ENCODE peak calls at places on chromosomes 6 and 20, in ten cellular contexts. One of them, this sample, is unnamed.

GRCh38 chr6:74075323-74075722 is 379.3 kb downstream of the CD109 start:
- DNase-seq in ovary: no peak
- DNase-seq in cardiac muscle cell: no peak
- DNase-seq in RWPE1: no peak
- DNase-seq in epithelial cell of esophagus: peak
- DNase-seq in GM10248: no peak
- DNase-seq in B cell: no peak
- DNase-seq in foreskin fibroblast: peak
- DNase-seq in activated B cell treated with CpG ODN at 0.5 μM for 24 hours: no peak
- DNase-seq in left ventricle myocardium inferior: peak
- DNase-seq in this sample: no peak

GRCh38 chr6:3797231-3798200 is 46.0 kb upstream of the PXDC1 start:
- DNase-seq in ovary: no peak
- DNase-seq in cardiac muscle cell: no peak
- DNase-seq in RWPE1: peak
- DNase-seq in epithelial cell of esophagus: peak
- DNase-seq in GM10248: no peak
- DNase-seq in B cell: no peak
- DNase-seq in foreskin fibroblast: peak
- DNase-seq in activated B cell treated with CpG ODN at 0.5 μM for 24 hours: no peak
- DNase-seq in left ventricle myocardium inferior: no peak
- DNase-seq in this sample: no peak

GRCh38 chr6:1312193-1312443 is 220 bp downstream of the FOXQ1 start:
- DNase-seq in ovary: no peak
- DNase-seq in cardiac muscle cell: no peak
- DNase-seq in RWPE1: no peak
- DNase-seq in epithelial cell of esophagus: peak
- DNase-seq in GM10248: no peak
- DNase-seq in B cell: no peak
- DNase-seq in foreskin fibroblast: no peak
- DNase-seq in activated B cell treated with CpG ODN at 0.5 μM for 24 hours: no peak
- DNase-seq in left ventricle myocardium inferior: no peak
- DNase-seq in this sample: no peak

GRCh38 chr6:18997375-18997826 is 610.3 kb downstream of the RNF144B start:
- DNase-seq in ovary: no peak
- DNase-seq in cardiac muscle cell: peak
- DNase-seq in RWPE1: peak
- DNase-seq in epithelial cell of esophagus: peak
- DNase-seq in GM10248: peak
- DNase-seq in B cell: no peak
- DNase-seq in foreskin fibroblast: peak
- DNase-seq in activated B cell treated with CpG ODN at 0.5 μM for 24 hours: no peak
- DNase-seq in left ventricle myocardium inferior: no peak
- DNase-seq in this sample: no peak

GRCh38 chr20:34536798-34537394 is 20.7 kb downstream of the DYNLRB1 start:
- DNase-seq in ovary: peak
- DNase-seq in cardiac muscle cell: peak
- DNase-seq in RWPE1: no peak
- DNase-seq in epithelial cell of esophagus: peak
- DNase-seq in GM10248: no peak
- DNase-seq in B cell: no peak
- DNase-seq in foreskin fibroblast: peak
- DNase-seq in activated B cell treated with CpG ODN at 0.5 μM for 24 hours: no peak
- DNase-seq in left ventricle myocardium inferior: peak
- DNase-seq in this sample: no peak

GRCh38 chr6:136791296-136792065 is 796 bp downstream of the MAP3K5 start:
- DNase-seq in ovary: peak
- DNase-seq in cardiac muscle cell: peak
- DNase-seq in RWPE1: no peak
- DNase-seq in epithelial cell of esophagus: peak
- DNase-seq in GM10248: peak
- DNase-seq in B cell: peak
- DNase-seq in foreskin fibroblast: peak
- DNase-seq in activated B cell treated with CpG ODN at 0.5 μM for 24 hours: peak
- DNase-seq in left ventricle myocardium inferior: peak
- DNase-seq in this sample: no peak

GRCh38 chr6:25519856-25520255 is 132.2 kb upstream of the SCGN start:
- DNase-seq in ovary: no peak
- DNase-seq in cardiac muscle cell: no peak
- DNase-seq in RWPE1: no peak
- DNase-seq in epithelial cell of esophagus: no peak
- DNase-seq in GM10248: no peak
- DNase-seq in B cell: no peak
- DNase-seq in foreskin fibroblast: no peak
- DNase-seq in activated B cell treated with CpG ODN at 0.5 μM for 24 hours: no peak
- DNase-seq in left ventricle myocardium inferior: no peak
- DNase-seq in this sample: no peak

GRCh38 chr6:8195040-8195713 is 92.8 kb upstream of the EEF1E1 start:
- DNase-seq in ovary: no peak
- DNase-seq in cardiac muscle cell: peak
- DNase-seq in RWPE1: no peak
- DNase-seq in epithelial cell of esophagus: no peak
- DNase-seq in GM10248: no peak
- DNase-seq in B cell: no peak
- DNase-seq in foreskin fibroblast: no peak
- DNase-seq in activated B cell treated with CpG ODN at 0.5 μM for 24 hours: no peak
- DNase-seq in left ventricle myocardium inferior: no peak
- DNase-seq in this sample: no peak

GRCh38 chr6:27866370-27867050 is 45.7 kb downstream of the OR2B2 start:
- DNase-seq in ovary: no peak
- DNase-seq in cardiac muscle cell: peak
- DNase-seq in RWPE1: peak
- DNase-seq in epithelial cell of esophagus: peak
- DNase-seq in GM10248: peak
- DNase-seq in B cell: peak
- DNase-seq in foreskin fibroblast: peak
- DNase-seq in activated B cell treated with CpG ODN at 0.5 μM for 24 hours: peak
- DNase-seq in left ventricle myocardium inferior: no peak
- DNase-seq in this sample: no peak

GRCh38 chr20:25476106-25477105 is 68.9 kb downstream of the GINS1 start:
- DNase-seq in ovary: no peak
- DNase-seq in cardiac muscle cell: no peak
- DNase-seq in RWPE1: no peak
- DNase-seq in epithelial cell of esophagus: no peak
- DNase-seq in GM10248: no peak
- DNase-seq in B cell: no peak
- DNase-seq in foreskin fibroblast: no peak
- DNase-seq in activated B cell treated with CpG ODN at 0.5 μM for 24 hours: no peak
- DNase-seq in left ventricle myocardium inferior: no peak
- DNase-seq in this sample: no peak

GRCh38 chr6:146100776-146101175 is 71.9 kb downstream of the GRM1 start:
- DNase-seq in ovary: no peak
- DNase-seq in cardiac muscle cell: no peak
- DNase-seq in RWPE1: no peak
- DNase-seq in epithelial cell of esophagus: no peak
- DNase-seq in GM10248: no peak
- DNase-seq in B cell: no peak
- DNase-seq in foreskin fibroblast: no peak
- DNase-seq in activated B cell treated with CpG ODN at 0.5 μM for 24 hours: no peak
- DNase-seq in left ventricle myocardium inferior: no peak
- DNase-seq in this sample: no peak
- TF ChIP-seq CTCF in ovary: no peak
- TF ChIP-seq CTCF in cardiac muscle cell: no peak
- TF ChIP-seq CTCF in RWPE1: no peak
- TF ChIP-seq CTCF in epithelial cell of esophagus: no peak
- TF ChIP-seq CTCF in GM10248: no peak
- TF ChIP-seq CTCF in B cell: no peak
- TF ChIP-seq CTCF in foreskin fibroblast: no peak
- TF ChIP-seq CTCF in activated B cell treated with CpG ODN at 0.5 μM for 24 hours: no peak
- TF ChIP-seq CTCF in left ventricle myocardium inferior: no peak
- TF ChIP-seq CTCF in this sample: no peak

GRCh38 chr20:32762754-32763201 is 593 bp downstream of the DNMT3B start:
- DNase-seq in ovary: peak
- DNase-seq in cardiac muscle cell: peak
- DNase-seq in RWPE1: no peak
- DNase-seq in epithelial cell of esophagus: no peak
- DNase-seq in GM10248: no peak
- DNase-seq in B cell: no peak
- DNase-seq in foreskin fibroblast: peak
- DNase-seq in activated B cell treated with CpG ODN at 0.5 μM for 24 hours: no peak
- DNase-seq in left ventricle myocardium inferior: no peak
- DNase-seq in this sample: no peak

GRCh38 chr20:32764000-32764960 is 2.1 kb downstream of the DNMT3B start:
- DNase-seq in ovary: no peak
- DNase-seq in cardiac muscle cell: no peak
- DNase-seq in RWPE1: no peak
- DNase-seq in epithelial cell of esophagus: no peak
- DNase-seq in GM10248: no peak
- DNase-seq in B cell: no peak
- DNase-seq in foreskin fibroblast: no peak
- DNase-seq in activated B cell treated with CpG ODN at 0.5 μM for 24 hours: no peak
- DNase-seq in left ventricle myocardium inferior: no peak
- DNase-seq in this sample: no peak

GRCh38 chr20:32761417-32761830 is 761 bp upstream of the DNMT3B start:
- DNase-seq in ovary: no peak
- DNase-seq in cardiac muscle cell: no peak
- DNase-seq in RWPE1: no peak
- DNase-seq in epithelial cell of esophagus: no peak
- DNase-seq in GM10248: no peak
- DNase-seq in B cell: no peak
- DNase-seq in foreskin fibroblast: no peak
- DNase-seq in activated B cell treated with CpG ODN at 0.5 μM for 24 hours: no peak
- DNase-seq in left ventricle myocardium inferior: no peak
- DNase-seq in this sample: no peak

GRCh38 chr20:32763202-32763999 is 1.2 kb downstream of the DNMT3B start:
- DNase-seq in ovary: no peak
- DNase-seq in cardiac muscle cell: no peak
- DNase-seq in RWPE1: no peak
- DNase-seq in epithelial cell of esophagus: no peak
- DNase-seq in GM10248: peak
- DNase-seq in B cell: no peak
- DNase-seq in foreskin fibroblast: peak
- DNase-seq in activated B cell treated with CpG ODN at 0.5 μM for 24 hours: peak
- DNase-seq in left ventricle myocardium inferior: no peak
- DNase-seq in this sample: no peak

GRCh38 chr20:32761831-32762753 is at the start of gene DNMT3B:
- DNase-seq in ovary: peak
- DNase-seq in cardiac muscle cell: peak
- DNase-seq in RWPE1: peak
- DNase-seq in epithelial cell of esophagus: peak
- DNase-seq in GM10248: peak
- DNase-seq in B cell: peak
- DNase-seq in foreskin fibroblast: peak
- DNase-seq in activated B cell treated with CpG ODN at 0.5 μM for 24 hours: peak
- DNase-seq in left ventricle myocardium inferior: peak
- DNase-seq in this sample: no peak
- TF ChIP-seq CTCF in ovary: no peak
- TF ChIP-seq CTCF in cardiac muscle cell: no peak
- TF ChIP-seq CTCF in RWPE1: no peak
- TF ChIP-seq CTCF in epithelial cell of esophagus: no peak
- TF ChIP-seq CTCF in GM10248: peak
- TF ChIP-seq CTCF in B cell: no peak
- TF ChIP-seq CTCF in foreskin fibroblast: no peak
- TF ChIP-seq CTCF in activated B cell treated with CpG ODN at 0.5 μM for 24 hours: no peak
- TF ChIP-seq CTCF in left ventricle myocardium inferior: peak
- TF ChIP-seq CTCF in this sample: no peak

DNA sequence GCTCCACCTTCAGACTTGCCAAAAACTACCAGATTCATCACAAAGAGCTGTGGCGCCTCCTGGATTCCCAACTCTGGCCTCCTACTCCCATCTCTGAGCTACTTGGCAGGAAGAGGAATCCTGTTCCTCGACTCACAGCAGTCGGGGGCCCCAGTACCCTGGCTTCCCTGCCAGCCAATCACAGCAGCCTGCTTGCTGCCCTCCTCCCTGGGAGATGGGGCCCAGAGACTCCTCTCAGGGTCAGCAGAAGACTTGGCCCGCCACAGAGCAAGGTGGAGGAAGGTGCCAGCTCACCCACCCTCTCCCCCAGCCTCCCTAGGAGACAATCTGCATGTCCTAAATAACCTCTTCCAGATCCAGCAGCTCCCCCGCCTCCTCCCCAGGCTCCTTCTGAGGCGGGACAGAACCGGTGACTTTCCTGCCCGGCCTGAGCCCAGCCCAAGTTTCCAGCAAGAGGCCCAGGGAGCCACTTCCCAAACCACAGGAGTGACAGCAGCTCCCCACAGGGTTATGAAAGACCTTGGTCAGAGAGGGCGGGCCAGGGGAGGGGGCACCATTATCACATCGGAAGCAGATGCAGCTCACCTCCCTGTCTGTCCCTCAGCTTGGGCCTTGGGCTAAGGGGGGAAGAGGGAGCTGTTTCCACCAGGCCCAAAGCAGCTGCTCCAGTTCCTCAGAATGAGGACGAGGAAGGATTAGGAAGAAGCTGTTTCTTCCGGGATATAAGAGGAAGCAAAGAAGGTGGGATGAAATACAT is 2.3 kb downstream of the CCND3 start:
- DNase-seq in ovary: peak
- DNase-seq in cardiac muscle cell: no peak
- DNase-seq in RWPE1: no peak
- DNase-seq in epithelial cell of esophagus: no peak
- DNase-seq in GM10248: no peak
- DNase-seq in B cell: no peak
- DNase-seq in foreskin fibroblast: peak
- DNase-seq in activated B cell treated with CpG ODN at 0.5 μM for 24 hours: no peak
- DNase-seq in left ventricle myocardium inferior: peak
- DNase-seq in this sample: peak
- TF ChIP-seq CTCF in ovary: no peak
- TF ChIP-seq CTCF in cardiac muscle cell: no peak
- TF ChIP-seq CTCF in RWPE1: no peak
- TF ChIP-seq CTCF in epithelial cell of esophagus: no peak
- TF ChIP-seq CTCF in GM10248: no peak
- TF ChIP-seq CTCF in B cell: no peak
- TF ChIP-seq CTCF in foreskin fibroblast: no peak
- TF ChIP-seq CTCF in activated B cell treated with CpG ODN at 0.5 μM for 24 hours: no peak
- TF ChIP-seq CTCF in left ventricle myocardium inferior: no peak
- TF ChIP-seq CTCF in this sample: no peak

GRCh38 chr20:63377256-63378114 is 16.3 kb upstream of the CHRNA4 start:
- DNase-seq in ovary: no peak
- DNase-seq in cardiac muscle cell: peak
- DNase-seq in RWPE1: no peak
- DNase-seq in epithelial cell of esophagus: no peak
- DNase-seq in GM10248: no peak
- DNase-seq in B cell: no peak
- DNase-seq in foreskin fibroblast: no peak
- DNase-seq in activated B cell treated with CpG ODN at 0.5 μM for 24 hours: no peak
- DNase-seq in left ventricle myocardium inferior: no peak
- DNase-seq in this sample: no peak

GRCh38 chr20:63380346-63380870 is 19.3 kb upstream of the CHRNA4 start:
- DNase-seq in ovary: no peak
- DNase-seq in cardiac muscle cell: no peak
- DNase-seq in RWPE1: no peak
- DNase-seq in epithelial cell of esophagus: no peak
- DNase-seq in GM10248: no peak
- DNase-seq in B cell: no peak
- DNase-seq in foreskin fibroblast: no peak
- DNase-seq in activated B cell treated with CpG ODN at 0.5 μM for 24 hours: no peak
- DNase-seq in left ventricle myocardium inferior: no peak
- DNase-seq in this sample: no peak

GRCh38 chr20:63379296-63379695 is 18.1 kb upstream of the CHRNA4 start:
- DNase-seq in ovary: no peak
- DNase-seq in cardiac muscle cell: no peak
- DNase-seq in RWPE1: no peak
- DNase-seq in epithelial cell of esophagus: no peak
- DNase-seq in GM10248: no peak
- DNase-seq in B cell: no peak
- DNase-seq in foreskin fibroblast: no peak
- DNase-seq in activated B cell treated with CpG ODN at 0.5 μM for 24 hours: no peak
- DNase-seq in left ventricle myocardium inferior: no peak
- DNase-seq in this sample: no peak

GRCh38 chr20:63378115-63378429 is 16.9 kb upstream of the CHRNA4 start:
- DNase-seq in ovary: no peak
- DNase-seq in cardiac muscle cell: no peak
- DNase-seq in RWPE1: no peak
- DNase-seq in epithelial cell of esophagus: no peak
- DNase-seq in GM10248: no peak
- DNase-seq in B cell: no peak
- DNase-seq in foreskin fibroblast: no peak
- DNase-seq in activated B cell treated with CpG ODN at 0.5 μM for 24 hours: no peak
- DNase-seq in left ventricle myocardium inferior: no peak
- DNase-seq in this sample: no peak

GRCh38 chr20:63378626-63379025 is 17.5 kb upstream of the CHRNA4 start:
- DNase-seq in ovary: no peak
- DNase-seq in cardiac muscle cell: peak
- DNase-seq in RWPE1: no peak
- DNase-seq in epithelial cell of esophagus: no peak
- DNase-seq in GM10248: no peak
- DNase-seq in B cell: no peak
- DNase-seq in foreskin fibroblast: no peak
- DNase-seq in activated B cell treated with CpG ODN at 0.5 μM for 24 hours: no peak
- DNase-seq in left ventricle myocardium inferior: no peak
- DNase-seq in this sample: no peak
- TF ChIP-seq CTCF in ovary: no peak
- TF ChIP-seq CTCF in cardiac muscle cell: no peak
- TF ChIP-seq CTCF in RWPE1: no peak
- TF ChIP-seq CTCF in epithelial cell of esophagus: no peak
- TF ChIP-seq CTCF in GM10248: no peak
- TF ChIP-seq CTCF in B cell: no peak
- TF ChIP-seq CTCF in foreskin fibroblast: no peak
- TF ChIP-seq CTCF in activated B cell treated with CpG ODN at 0.5 μM for 24 hours: no peak
- TF ChIP-seq CTCF in left ventricle myocardium inferior: no peak
- TF ChIP-seq CTCF in this sample: no peak

This sample was measured in CD14-positive monocyte.